ENCODE peak calls at places on chromosomes 11 and 22, in four cellular contexts. I is activated B cell treated with CpG ODN at 0.5 μM for 24 hours, K is fibroblast of pulmonary artery, J is neural crest cell. Z is an unnamed sample.

GRCh38 chr11:46675288-46675851 is 25.0 kb downstream of the ARHGAP1 start:
- DNase-seq in K (peak), J (no peak), I (no peak), Z (no peak)

GRCh38 chr11:130434521-130435223 is 6.3 kb upstream of the ADAMTS8 start:
- DNase-seq in K (peak), J (peak), I (peak), Z (peak)

GRCh38 chr11:96006016-96006415 is 82.1 kb upstream of the MTMR2 start:
- DNase-seq in I (no peak), J (no peak), K (no peak), Z (no peak)

GRCh38 chr11:61814242-61814957 is 2.4 kb downstream of the FADS1 start:
- DNase-seq in K (peak), J (no peak), I (no peak), Z (no peak)

GRCh38 chr11:59216654-59217640 is 4.2 kb upstream of the MPEG1 start:
- DNase-seq in K (peak), I (peak), J (no peak), Z (no peak)

GRCh38 chr22:45505991-45506743 is 3.5 kb downstream of the FBLN1 start:
- DNase-seq in I (no peak), K (no peak), J (no peak), Z (no peak)

GRCh38 chr11:17801166-17801565 is 66.6 kb downstream of the KCNC1 start:
- DNase-seq in I (no peak), J (no peak), K (no peak), Z (no peak)

GRCh38 chr11:126336646-126337045 is 18.8 kb upstream of the ST3GAL4 start:
- DNase-seq in K (peak), I (no peak), J (no peak), Z (no peak)

GRCh38 chr22:48973694-48974041 is 854.0 kb downstream of the BRD1 start:
- DNase-seq in K (no peak), J (no peak), I (no peak), Z (no peak)
- TF ChIP-seq CTCF in K (no peak), J (no peak), I (no peak), Z (no peak)

DNA sequence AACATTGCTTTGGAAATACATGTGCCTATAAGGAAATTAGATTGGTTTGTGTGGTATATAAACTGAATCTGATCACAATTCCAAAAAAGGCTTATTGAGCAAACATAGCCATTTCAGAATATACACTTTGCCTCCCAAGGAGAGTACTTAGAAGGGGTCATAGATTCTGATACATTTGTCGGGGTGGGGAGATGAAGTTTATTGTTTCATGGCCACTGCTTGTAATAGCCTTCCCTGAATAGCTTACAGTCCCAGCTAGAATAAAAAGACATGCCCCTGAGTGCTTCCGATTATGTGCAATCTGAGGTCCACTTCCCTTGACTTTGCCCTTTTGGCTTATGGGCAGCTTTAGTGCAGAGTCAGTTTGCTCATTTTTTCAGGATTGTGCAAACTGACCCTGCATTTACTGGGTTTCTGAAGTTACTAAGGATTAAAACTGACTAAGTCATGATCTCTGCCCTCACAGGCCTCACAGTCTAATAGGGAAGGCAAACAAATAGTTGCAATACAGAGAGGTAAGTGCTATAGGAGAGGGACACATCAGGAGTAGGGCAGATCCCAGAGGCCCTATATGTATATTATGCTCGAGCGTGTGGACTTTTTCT is 184.2 kb downstream of the BLID start:
- DNase-seq in K (no peak), I (no peak), J (no peak), Z (no peak)
- TF ChIP-seq CTCF in K (no peak), I (no peak), J (no peak), Z (no peak)

GRCh38 chr11:92527467-92527866 is 302.8 kb downstream of the FAT3 start:
- DNase-seq in I (no peak), K (peak), J (no peak), Z (no peak)
- TF ChIP-seq CTCF in I (no peak), K (no peak), J (no peak), Z (no peak)

DNA sequence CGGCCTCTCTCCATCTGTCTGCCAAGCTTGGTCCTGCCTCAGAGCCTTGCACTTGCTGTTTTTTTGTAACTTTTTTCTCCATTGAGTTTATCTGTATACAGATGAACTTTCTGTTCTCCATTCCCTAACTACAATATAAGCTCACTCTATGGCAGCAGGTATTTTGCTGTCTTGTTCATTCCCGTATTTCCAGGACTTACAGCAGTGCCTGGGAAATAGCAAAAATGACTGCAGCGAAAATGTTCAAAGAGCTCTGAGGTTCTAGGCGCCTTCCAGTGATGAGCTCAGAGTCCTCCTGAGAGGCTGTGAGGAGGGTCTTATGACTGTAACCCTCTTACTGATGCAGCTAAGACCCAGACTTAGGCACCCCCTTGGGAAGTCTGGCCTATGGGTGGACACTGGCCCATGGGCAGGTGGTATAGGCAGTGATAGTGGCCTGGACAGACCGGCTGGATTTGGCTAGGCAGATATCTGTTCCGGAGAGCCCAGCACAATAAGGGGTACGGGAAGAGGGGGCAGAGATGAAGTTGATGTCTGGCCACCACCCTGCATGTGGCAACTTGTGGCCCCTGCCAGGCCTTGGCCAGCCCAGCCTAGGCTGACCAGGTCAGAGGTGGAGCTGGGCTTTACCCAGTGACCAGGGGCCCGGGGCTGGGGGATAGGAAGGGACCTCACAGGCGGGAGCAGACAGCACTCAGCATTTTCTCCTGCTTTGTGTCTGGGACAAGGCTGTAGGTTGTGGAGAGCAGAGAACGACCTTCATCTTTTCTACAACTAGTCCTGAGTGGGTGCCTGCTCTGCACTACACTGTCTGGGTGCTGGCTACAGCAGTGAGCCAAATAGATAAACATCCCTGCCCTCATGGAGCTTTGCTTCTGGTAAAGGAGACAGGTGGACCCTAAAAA is 4.6 kb downstream of the ATF4 start:
- DNase-seq in J (no peak), I (no peak), K (no peak), Z (no peak)
- TF ChIP-seq CTCF in J (no peak), I (no peak), K (no peak), Z (no peak)

DNA sequence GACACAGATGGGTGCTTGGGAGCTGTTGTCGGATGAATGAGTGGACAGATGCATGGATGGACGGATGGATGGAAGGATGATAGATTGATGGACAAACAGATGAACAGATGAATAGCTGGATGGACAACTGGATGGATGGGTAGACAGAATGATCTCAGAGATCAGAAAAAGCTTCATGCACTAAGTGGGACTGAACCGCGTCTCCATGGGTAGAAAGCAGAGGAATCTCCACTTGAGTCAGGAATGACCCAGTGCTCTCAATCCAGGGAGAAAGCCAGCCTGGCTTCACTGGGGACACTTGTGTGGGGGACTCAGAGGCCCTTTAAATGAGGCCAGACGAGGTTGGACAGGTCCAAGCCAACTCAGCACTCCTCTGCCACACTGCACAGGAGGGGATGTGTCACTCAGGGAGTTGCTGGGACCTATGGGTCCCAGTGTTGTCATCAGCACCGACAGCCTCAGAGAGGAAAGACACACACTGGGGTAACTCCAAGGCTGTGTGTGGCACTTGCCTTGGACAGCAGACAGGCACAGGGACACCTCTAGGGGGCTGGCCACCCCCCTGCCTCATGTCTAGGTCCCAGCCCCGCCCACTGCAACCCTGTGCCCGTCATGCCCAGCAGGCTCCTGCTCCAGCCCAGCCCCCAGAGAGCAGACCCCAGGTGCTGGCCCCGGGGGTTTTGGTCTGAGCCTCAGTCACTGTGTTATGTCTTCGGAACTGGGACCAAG is 5.6 kb downstream of the IGLL5 start:
- DNase-seq in I (peak), J (no peak), K (no peak), Z (no peak)
- TF ChIP-seq CTCF in I (no peak), J (no peak), K (no peak), Z (no peak)

Z was measured in progenitor cell of endocrine pancreas.